ENCODE peak calls at places on chromosomes 12 and 14, in nine cellular contexts. L is Peyer's patch, E is left ventricle myocardium inferior, Z is fibroblast of pulmonary artery, N is coronary artery, Y is mammary epithelial cell, P is GM12865, T is right lobe of liver, I is sigmoid colon. S is an unnamed sample.

GRCh38 chr12:20451759-20452158 is 83.4 kb downstream of the PDE3A start:
- DNase-seq in L (no peak), E (no peak), Z (peak; percentile 77), N (no peak), Y (no peak), P (no peak), T (no peak), I (no peak), S (peak; percentile 94)

GRCh38 chr14:101909371-101910096 is 54.8 kb upstream of the DYNC1H1 start:
- DNase-seq in L (no peak), E (no peak), Z (no peak), N (no peak), Y (no peak), P (no peak), T (no peak), I (no peak), S (no peak)

GRCh38 chr12:63068857-63069442 is 82.1 kb downstream of the AVPR1A start:
- DNase-seq in L (no peak), E (no peak), Z (peak; percentile 76), N (no peak), Y (peak; percentile 37), P (peak; percentile 57), T (no peak), I (no peak), S (peak; percentile 82)

GRCh38 chr12:68138480-68138879 is 21.1 kb downstream of the IFNG start:
- DNase-seq in L (no peak), E (no peak), Z (no peak), N (no peak), Y (no peak), P (no peak), T (no peak), I (no peak), S (no peak)

GRCh38 chr12:126337556-126337955 is 1272.3 kb downstream of the AACS start:
- DNase-seq in L (no peak), E (no peak), Z (peak; percentile 55), N (no peak), Y (no peak), P (no peak), T (no peak), I (no peak), S (peak; percentile 77)

GRCh38 chr14:24438198-24439095 is 4.1 kb downstream of the SDR39U1 start:
- DNase-seq in L (no peak), E (no peak), Z (no peak), N (no peak), Y (no peak), P (no peak), T (no peak), I (no peak), S (no peak)

GRCh38 chr14:86640288-86640687 is 1110.3 kb downstream of the FLRT2 start:
- DNase-seq in L (no peak), E (no peak), Z (no peak), N (no peak), Y (no peak), P (no peak), T (no peak), I (no peak), S (no peak)

GRCh38 chr14:89493877-89494634 is 77.0 kb upstream of the FOXN3 start:
- DNase-seq in L (no peak), E (no peak), Z (no peak), N (no peak), Y (no peak), P (peak; percentile 75), T (peak; percentile 39), I (no peak), S (no peak)

GRCh38 chr12:52354197-52354596 is 13.1 kb downstream of the KRT85 start:
- DNase-seq in L (no peak), E (no peak), Z (no peak), N (no peak), Y (no peak), P (no peak), T (no peak), I (no peak), S (no peak)

GRCh38 chr14:46054526-46054925 is 597.1 kb downstream of the RPL10L start:
- DNase-seq in L (no peak), E (no peak), Z (peak; percentile 11), N (no peak), Y (peak; percentile 68), P (no peak), T (no peak), I (no peak), S (peak; percentile 63)

GRCh38 chr14:77104393-77104792 is 6.3 kb downstream of the CIPC start:
- DNase-seq in L (no peak), E (no peak), Z (no peak), N (no peak), Y (no peak), P (no peak), T (no peak), I (no peak), S (no peak)

GRCh38 chr14:103551338-103551762 is 11.1 kb downstream of the BAG5 start:
- DNase-seq in L (no peak), E (peak; percentile 79), Z (no peak), N (peak; percentile 91), Y (no peak), P (no peak), T (peak; percentile 28), I (peak; percentile 97), S (no peak)

GRCh38 chr14:103550451-103551337 is 11.8 kb downstream of the BAG5 start:
- DNase-seq in L (no peak), E (peak; percentile 36), Z (no peak), N (no peak), Y (no peak), P (no peak), T (no peak), I (peak; percentile 81), S (no peak)

GRCh38 chr14:103547941-103548462 is 14.5 kb downstream of the BAG5 start:
- DNase-seq in L (no peak), E (peak; percentile 13), Z (no peak), N (no peak), Y (no peak), P (no peak), T (no peak), I (no peak), S (no peak)

GRCh38 chr14:103548463-103549351 is 13.8 kb downstream of the BAG5 start:
- DNase-seq in L (no peak), E (peak; percentile 15), Z (no peak), N (no peak), Y (no peak), P (no peak), T (no peak), I (no peak), S (no peak)

DNA sequence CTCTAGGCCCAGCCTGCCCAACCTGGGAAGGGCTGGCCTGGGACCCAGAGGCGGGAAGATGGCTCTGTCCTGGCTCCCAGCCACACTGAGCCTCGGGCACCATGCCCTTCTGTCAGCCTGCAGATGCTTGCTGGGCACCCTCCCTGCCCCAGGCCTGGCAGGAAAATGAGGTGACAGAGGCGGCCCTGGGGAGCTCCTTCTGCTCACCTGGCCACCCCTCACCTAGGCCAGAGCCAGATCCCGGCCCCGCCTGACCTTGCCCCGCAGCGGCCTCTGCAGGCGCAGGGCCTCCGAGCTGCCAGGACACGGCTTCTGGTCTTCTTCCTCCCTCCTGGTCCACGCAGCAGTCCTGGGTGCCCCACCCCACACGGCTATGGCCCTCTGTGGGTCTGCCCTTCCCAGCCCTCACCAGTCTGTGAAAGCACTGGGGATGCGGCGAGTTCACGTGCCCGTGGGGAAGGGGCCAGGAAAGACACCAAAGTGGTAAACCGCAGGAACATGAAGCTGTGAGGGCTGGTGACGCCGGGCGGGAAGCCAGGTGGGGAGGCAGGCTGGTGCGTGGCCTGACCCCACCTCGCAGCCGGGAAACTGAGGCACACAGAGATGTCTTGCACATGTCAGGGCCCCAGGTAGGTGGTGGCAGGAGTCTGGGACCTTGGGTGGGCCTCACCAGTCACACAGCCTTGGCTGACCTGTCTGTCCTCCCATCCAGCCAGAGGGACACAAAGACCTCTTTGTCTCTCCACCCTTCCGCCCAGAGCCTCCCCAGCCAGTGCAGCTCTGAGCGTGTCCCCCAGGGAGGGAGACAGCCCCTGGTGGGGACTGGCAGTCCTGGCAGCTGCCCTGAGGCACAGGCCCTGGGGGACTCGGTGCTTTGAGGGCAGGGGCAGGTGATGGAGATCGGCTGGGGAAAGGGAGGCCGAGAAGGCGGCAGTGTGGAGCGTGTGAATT is 12.8 kb downstream of the BAG5 start:
- DNase-seq in L (no peak), E (peak; percentile 71), Z (no peak), N (no peak), Y (no peak), P (no peak), T (no peak), I (peak; percentile 89), S (no peak)
- TF ChIP-seq CTCF in L (no peak), E (no peak), Z (no peak), N (no peak), Y (peak; percentile 20), P (no peak), T (no peak), I (no peak), S (no peak)

GRCh38 chr12:32336261-32336660 is 63.1 kb upstream of the FGD4 start:
- DNase-seq in L (no peak), E (no peak), Z (no peak), N (no peak), Y (no peak), P (no peak), T (no peak), I (no peak), S (no peak)

GRCh38 chr12:32331133-32331532 is 68.2 kb upstream of the FGD4 start:
- DNase-seq in L (no peak), E (no peak), Z (peak; percentile 45), N (no peak), Y (peak; percentile 2), P (no peak), T (no peak), I (no peak), S (peak; percentile 22)

GRCh38 chr12:32332446-32332845 is 66.9 kb upstream of the FGD4 start:
- DNase-seq in L (no peak), E (no peak), Z (no peak), N (no peak), Y (no peak), P (no peak), T (no peak), I (no peak), S (no peak)

GRCh38 chr12:32334384-32334783 is 65.0 kb upstream of the FGD4 start:
- DNase-seq in L (no peak), E (no peak), Z (no peak), N (no peak), Y (no peak), P (peak; percentile 44), T (no peak), I (no peak), S (no peak)
- H3K4me3 ChIP-seq in L (no peak overlapping the region), E (no peak overlapping the region), Z (no peak overlapping the region), N (no peak overlapping the region), Y (no peak overlapping the region), P (no peak overlapping the region), T (no peak overlapping the region), I (no peak overlapping the region), S (no peak overlapping the region)

DNA sequence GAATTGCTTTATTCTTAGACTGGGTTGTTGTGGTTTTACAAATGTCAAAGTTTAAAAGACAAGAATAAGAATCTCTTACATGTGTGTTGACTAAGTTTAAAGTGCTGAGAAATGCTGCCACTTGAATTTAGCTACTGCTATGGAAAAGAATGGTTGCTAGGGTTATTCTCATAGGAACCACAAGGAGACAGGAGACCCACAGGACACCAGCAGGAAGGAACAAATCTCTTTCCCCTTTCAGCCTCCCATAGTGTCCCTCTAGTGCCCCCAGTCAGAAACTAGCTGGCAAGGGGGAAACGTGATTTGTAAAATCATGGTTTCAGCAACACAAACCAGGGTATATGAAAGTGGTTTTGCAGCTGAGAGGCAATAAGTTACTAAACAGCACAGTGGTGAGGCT is 102.7 kb downstream of the ST8SIA1 start:
- DNase-seq in L (no peak), E (no peak), Z (peak; percentile 23), N (no peak), Y (no peak), P (no peak), T (no peak), I (no peak), S (peak; percentile 38)
- TF ChIP-seq CTCF in L (no peak), E (no peak), Z (peak; percentile 36), N (no peak), Y (peak; percentile 27), P (no peak), T (no peak), I (no peak), S (peak; percentile 18)

GRCh38 chr12:15782667-15783066 is 6.5 kb downstream of the EPS8 start:
- DNase-seq in L (no peak), E (no peak), Z (no peak), N (no peak), Y (no peak), P (no peak), T (no peak), I (no peak), S (peak; percentile 33)
- H3K4me3 ChIP-seq in L (no peak overlapping the region), E (peak overlapping the region; percentile 93), Z (no peak overlapping the region), N (no peak overlapping the region), Y (no peak overlapping the region), P (no peak overlapping the region), T (no peak overlapping the region), I (no peak overlapping the region), S (no peak overlapping the region)

S was measured in cardiac fibroblast.